ENCODE peak calls at places on chromosomes 16 and 17, in four cellular contexts. One of them, this sample, is unnamed.

GRCh38 chr17:4549781-4550533 is 5.2 kb downstream of the MYBBP1A start:
- DNase-seq in HFFc6: no peak
- DNase-seq in RWPE1: no peak
- DNase-seq in epithelial cell of proximal tubule: no peak
- DNase-seq in this sample: no peak

GRCh38 chr17:13001991-13002615 is 15.7 kb downstream of the ELAC2 start:
- DNase-seq in HFFc6: no peak
- DNase-seq in RWPE1: no peak
- DNase-seq in epithelial cell of proximal tubule: no peak
- DNase-seq in this sample: no peak

GRCh38 chr16:87963400-87963799 is 12.2 kb downstream of the BANP start:
- DNase-seq in HFFc6: peak; percentile 80
- DNase-seq in RWPE1: peak; percentile 75
- DNase-seq in epithelial cell of proximal tubule: no peak
- DNase-seq in this sample: peak; percentile 30

GRCh38 chr17:82257473-82257872 is 16.0 kb downstream of the CSNK1D start:
- DNase-seq in HFFc6: no peak
- DNase-seq in RWPE1: no peak
- DNase-seq in epithelial cell of proximal tubule: no peak
- DNase-seq in this sample: no peak

GRCh38 chr17:73526851-73527250 is 117.4 kb downstream of the SDK2 start:
- DNase-seq in HFFc6: no peak
- DNase-seq in RWPE1: no peak
- DNase-seq in epithelial cell of proximal tubule: no peak
- DNase-seq in this sample: no peak

GRCh38 chr17:33674685-33675084 is 381.6 kb upstream of the ASIC2 start:
- DNase-seq in HFFc6: peak; percentile 35
- DNase-seq in RWPE1: peak; percentile 52
- DNase-seq in epithelial cell of proximal tubule: no peak
- DNase-seq in this sample: peak; percentile 33

GRCh38 chr16:89121691-89122321 is 28.2 kb downstream of the ACSF3 start:
- DNase-seq in HFFc6: no peak
- DNase-seq in RWPE1: no peak
- DNase-seq in epithelial cell of proximal tubule: no peak
- DNase-seq in this sample: no peak

GRCh38 chr16:3856367-3857141 is 24.0 kb downstream of the CREBBP start:
- DNase-seq in HFFc6: no peak
- DNase-seq in RWPE1: no peak
- DNase-seq in epithelial cell of proximal tubule: no peak
- DNase-seq in this sample: no peak

GRCh38 chr17:2336215-2337151 is at the start of gene TSR1:
- DNase-seq in HFFc6: peak; percentile 82
- DNase-seq in RWPE1: peak; percentile 96
- DNase-seq in epithelial cell of proximal tubule: peak; percentile 13
- DNase-seq in this sample: peak; percentile 93

GRCh38 chr17:67279115-67279514 is 34.1 kb upstream of the HELZ start:
- DNase-seq in HFFc6: no peak
- DNase-seq in RWPE1: no peak
- DNase-seq in epithelial cell of proximal tubule: no peak
- DNase-seq in this sample: no peak

GRCh38 chr16:67915831-67916723 is 15.6 kb downstream of the CTRL start:
- DNase-seq in HFFc6: no peak
- DNase-seq in RWPE1: no peak
- DNase-seq in epithelial cell of proximal tubule: no peak
- DNase-seq in this sample: no peak

GRCh38 chr17:6047966-6048365 is 22.2 kb upstream of the WSCD1 start:
- DNase-seq in HFFc6: peak; percentile 37
- DNase-seq in RWPE1: no peak
- DNase-seq in epithelial cell of proximal tubule: peak; percentile 74
- DNase-seq in this sample: no peak

GRCh38 chr17:5379351-5380107 is 39.9 kb downstream of the NUP88 start:
- DNase-seq in HFFc6: no peak
- DNase-seq in RWPE1: no peak
- DNase-seq in epithelial cell of proximal tubule: no peak
- DNase-seq in this sample: no peak

GRCh38 chr17:32497431-32498205 is 10.8 kb downstream of the CDK5R1 start:
- DNase-seq in HFFc6: peak; percentile 20
- DNase-seq in RWPE1: no peak
- DNase-seq in epithelial cell of proximal tubule: no peak
- DNase-seq in this sample: peak; percentile 42

GRCh38 chr17:66523378-66524174 is 221.2 kb downstream of the PRKCA start:
- DNase-seq in HFFc6: peak; percentile 63
- DNase-seq in RWPE1: no peak
- DNase-seq in epithelial cell of proximal tubule: no peak
- DNase-seq in this sample: no peak

GRCh38 chr17:73182616-73183310 is 10.1 kb upstream of the COG1 start:
- DNase-seq in HFFc6: no peak
- DNase-seq in RWPE1: no peak
- DNase-seq in epithelial cell of proximal tubule: no peak
- DNase-seq in this sample: no peak

GRCh38 chr17:77312786-77313599 is 172.2 kb downstream of the SEC14L1 start:
- DNase-seq in HFFc6: peak; percentile 46
- DNase-seq in RWPE1: no peak
- DNase-seq in epithelial cell of proximal tubule: no peak
- DNase-seq in this sample: no peak

GRCh38 chr16:81080233-81080632 is 3.2 kb upstream of the C16orf46 start:
- DNase-seq in HFFc6: no peak
- DNase-seq in RWPE1: no peak
- DNase-seq in epithelial cell of proximal tubule: no peak
- DNase-seq in this sample: no peak

GRCh38 chr16:53502331-53503269 is at the start of gene AKTIP:
- DNase-seq in HFFc6: peak; percentile 37
- DNase-seq in RWPE1: peak; percentile 37
- DNase-seq in epithelial cell of proximal tubule: no peak
- DNase-seq in this sample: no peak

GRCh38 chr17:21397341-21398050 is 21.3 kb downstream of the KCNJ12 start:
- DNase-seq in HFFc6: no peak
- DNase-seq in RWPE1: no peak
- DNase-seq in epithelial cell of proximal tubule: no peak
- DNase-seq in this sample: no peak

GRCh38 chr16:81483064-81483969 is 38.7 kb downstream of the CMIP start:
- DNase-seq in HFFc6: peak; percentile 6
- DNase-seq in RWPE1: no peak
- DNase-seq in epithelial cell of proximal tubule: no peak
- DNase-seq in this sample: no peak

GRCh38 chr17:44900894-44901293 is 1.6 kb upstream of the EFTUD2 start:
- DNase-seq in HFFc6: peak; percentile 77
- DNase-seq in RWPE1: no peak
- DNase-seq in epithelial cell of proximal tubule: peak; percentile 52
- DNase-seq in this sample: peak; percentile 92

DNA sequence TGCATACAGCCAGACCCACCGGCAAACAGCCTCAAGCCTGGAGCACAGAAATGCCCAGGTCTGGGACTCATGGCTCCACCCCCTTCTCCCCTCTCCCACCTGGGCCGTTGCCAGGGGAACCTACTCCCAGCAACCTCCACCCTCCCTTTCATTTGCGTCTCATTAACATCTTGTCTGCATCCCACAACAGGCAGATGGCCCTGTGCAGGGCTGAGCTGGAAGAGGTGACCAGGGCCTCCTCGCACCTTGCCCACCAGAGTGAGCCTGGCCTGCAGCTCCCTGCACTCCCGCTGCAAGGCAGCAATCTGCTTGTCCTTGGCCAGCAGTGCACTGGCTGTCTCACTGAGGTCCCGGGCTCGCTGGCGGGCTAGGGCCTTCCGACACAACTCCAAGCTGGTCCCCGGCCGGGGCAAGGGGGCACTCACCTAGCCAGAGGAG is 3.3 kb downstream of the TSPOAP1 start:
- DNase-seq in HFFc6: no peak
- DNase-seq in RWPE1: no peak
- DNase-seq in epithelial cell of proximal tubule: no peak
- DNase-seq in this sample: no peak
- TF ChIP-seq CTCF in HFFc6: no peak
- TF ChIP-seq CTCF in RWPE1: no peak
- TF ChIP-seq CTCF in epithelial cell of proximal tubule: no peak
- TF ChIP-seq CTCF in this sample: no peak

DNA sequence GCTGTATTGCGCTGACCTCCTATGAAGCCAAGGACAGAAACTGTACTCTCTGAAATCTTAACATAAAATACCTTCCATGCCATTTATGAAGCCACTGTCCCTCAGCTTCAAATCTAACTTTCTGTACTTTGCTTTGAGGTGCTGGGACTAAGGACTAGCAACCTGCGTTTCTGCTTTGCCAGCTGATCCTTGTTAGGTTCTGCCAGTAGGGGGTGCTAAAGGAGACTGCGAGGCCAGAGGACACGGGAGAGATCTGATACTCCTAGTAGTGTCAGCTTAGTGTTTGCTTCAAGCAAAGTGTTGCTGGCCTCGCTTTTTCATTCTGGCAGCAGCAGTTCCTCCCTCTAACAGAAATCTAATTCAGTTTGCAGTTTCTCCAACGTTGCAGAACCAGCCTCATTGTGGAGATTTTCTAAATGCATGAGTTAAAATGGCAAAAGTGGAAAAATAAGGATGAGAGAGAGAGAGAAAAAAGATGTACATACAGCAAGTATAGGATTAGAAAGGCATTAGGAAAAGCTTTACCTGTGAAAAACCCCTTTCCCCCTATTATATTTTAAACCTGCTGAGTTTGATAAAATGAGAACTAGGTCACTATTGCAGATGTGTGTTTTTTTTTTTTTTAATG is 297.5 kb downstream of the CA10 start:
- DNase-seq in HFFc6: no peak
- DNase-seq in RWPE1: no peak
- DNase-seq in epithelial cell of proximal tubule: no peak
- DNase-seq in this sample: peak; percentile 64
- TF ChIP-seq CTCF in HFFc6: peak; percentile 37
- TF ChIP-seq CTCF in RWPE1: peak; percentile 22
- TF ChIP-seq CTCF in epithelial cell of proximal tubule: peak; percentile 83
- TF ChIP-seq CTCF in this sample: peak; percentile 62

GRCh38 chr16:11297492-11298142 is 16.5 kb upstream of the PRM1 start:
- DNase-seq in HFFc6: peak; percentile 23
- DNase-seq in RWPE1: no peak
- DNase-seq in epithelial cell of proximal tubule: no peak
- DNase-seq in this sample: no peak
- TF ChIP-seq CTCF in HFFc6: no peak
- TF ChIP-seq CTCF in RWPE1: no peak
- TF ChIP-seq CTCF in epithelial cell of proximal tubule: peak; percentile 27
- TF ChIP-seq CTCF in this sample: no peak

GRCh38 chr16:15856901-15857778 is at the start of gene MYH11:
- DNase-seq in HFFc6: no peak
- DNase-seq in RWPE1: no peak
- DNase-seq in epithelial cell of proximal tubule: no peak
- DNase-seq in this sample: no peak
- TF ChIP-seq CTCF in HFFc6: peak; percentile 16
- TF ChIP-seq CTCF in RWPE1: no peak
- TF ChIP-seq CTCF in epithelial cell of proximal tubule: no peak
- TF ChIP-seq CTCF in this sample: no peak

This sample was measured in MCF 10A.